ENCODE peak calls at places on chromosomes 11 and 22, in six cellular contexts. One of them, this sample, is unnamed.

GRCh38 chr11:134939905-134940304 is 527.9 kb upstream of the B3GAT1 start:
- DNase-seq in choroid plexus epithelial cell: peak
- DNase-seq in thyroid gland: no peak
- DNase-seq in brain microvascular endothelial cell: no peak
- DNase-seq in AG09309: no peak
- DNase-seq in fibroblast of mammary gland: no peak
- DNase-seq in this sample: no peak

GRCh38 chr22:17368144-17368726 is 1.0 kb upstream of the CECR2 start:
- DNase-seq in choroid plexus epithelial cell: peak
- DNase-seq in thyroid gland: no peak
- DNase-seq in brain microvascular endothelial cell: no peak
- DNase-seq in AG09309: no peak
- DNase-seq in fibroblast of mammary gland: no peak
- DNase-seq in this sample: no peak

GRCh38 chr11:112584674-112585073 is 324.0 kb upstream of the PLET1 start:
- DNase-seq in choroid plexus epithelial cell: peak
- DNase-seq in thyroid gland: no peak
- DNase-seq in brain microvascular endothelial cell: no peak
- DNase-seq in AG09309: no peak
- DNase-seq in fibroblast of mammary gland: no peak
- DNase-seq in this sample: peak

GRCh38 chr22:32804823-32805585 is 3.5 kb downstream of the TIMP3 start:
- DNase-seq in choroid plexus epithelial cell: no peak
- DNase-seq in thyroid gland: peak
- DNase-seq in brain microvascular endothelial cell: no peak
- DNase-seq in AG09309: no peak
- DNase-seq in fibroblast of mammary gland: no peak
- DNase-seq in this sample: no peak

GRCh38 chr11:121711236-121711635 is 258.5 kb upstream of the SORL1-AS1 start:
- DNase-seq in choroid plexus epithelial cell: no peak
- DNase-seq in thyroid gland: no peak
- DNase-seq in brain microvascular endothelial cell: no peak
- DNase-seq in AG09309: no peak
- DNase-seq in fibroblast of mammary gland: no peak
- DNase-seq in this sample: no peak

GRCh38 chr11:118186346-118187107 is 10.1 kb upstream of the SCN2B start:
- DNase-seq in choroid plexus epithelial cell: no peak
- DNase-seq in thyroid gland: no peak
- DNase-seq in brain microvascular endothelial cell: no peak
- DNase-seq in AG09309: no peak
- DNase-seq in fibroblast of mammary gland: no peak
- DNase-seq in this sample: no peak

GRCh38 chr11:20342347-20343279 is 20.9 kb upstream of the HTATIP2 start:
- DNase-seq in choroid plexus epithelial cell: no peak
- DNase-seq in thyroid gland: no peak
- DNase-seq in brain microvascular endothelial cell: no peak
- DNase-seq in AG09309: no peak
- DNase-seq in fibroblast of mammary gland: no peak
- DNase-seq in this sample: no peak

GRCh38 chr11:77173494-77173893 is 45.4 kb downstream of the MYO7A start:
- DNase-seq in choroid plexus epithelial cell: no peak
- DNase-seq in thyroid gland: no peak
- DNase-seq in brain microvascular endothelial cell: no peak
- DNase-seq in AG09309: no peak
- DNase-seq in fibroblast of mammary gland: no peak
- DNase-seq in this sample: no peak

GRCh38 chr11:48017105-48017874 is 36.9 kb downstream of the PTPRJ start:
- DNase-seq in choroid plexus epithelial cell: no peak
- DNase-seq in thyroid gland: no peak
- DNase-seq in brain microvascular endothelial cell: no peak
- DNase-seq in AG09309: no peak
- DNase-seq in fibroblast of mammary gland: no peak
- DNase-seq in this sample: no peak

GRCh38 chr22:39097098-39098020 is at the start of gene APOBEC3H:
- DNase-seq in choroid plexus epithelial cell: peak
- DNase-seq in thyroid gland: peak
- DNase-seq in brain microvascular endothelial cell: no peak
- DNase-seq in AG09309: no peak
- DNase-seq in fibroblast of mammary gland: no peak
- DNase-seq in this sample: peak

GRCh38 chr11:103652013-103652412 is 384.4 kb upstream of the DDI1 start:
- DNase-seq in choroid plexus epithelial cell: no peak
- DNase-seq in thyroid gland: no peak
- DNase-seq in brain microvascular endothelial cell: peak
- DNase-seq in AG09309: no peak
- DNase-seq in fibroblast of mammary gland: peak
- DNase-seq in this sample: peak

GRCh38 chr11:46718155-46719019 is 626 bp upstream of the F2 start:
- DNase-seq in choroid plexus epithelial cell: peak
- DNase-seq in thyroid gland: no peak
- DNase-seq in brain microvascular endothelial cell: no peak
- DNase-seq in AG09309: no peak
- DNase-seq in fibroblast of mammary gland: no peak
- DNase-seq in this sample: no peak

GRCh38 chr11:71500601-71501021 is 26.5 kb upstream of the KRTAP5-7 start:
- DNase-seq in choroid plexus epithelial cell: no peak
- DNase-seq in thyroid gland: peak
- DNase-seq in brain microvascular endothelial cell: no peak
- DNase-seq in AG09309: no peak
- DNase-seq in fibroblast of mammary gland: no peak
- DNase-seq in this sample: peak

DNA sequence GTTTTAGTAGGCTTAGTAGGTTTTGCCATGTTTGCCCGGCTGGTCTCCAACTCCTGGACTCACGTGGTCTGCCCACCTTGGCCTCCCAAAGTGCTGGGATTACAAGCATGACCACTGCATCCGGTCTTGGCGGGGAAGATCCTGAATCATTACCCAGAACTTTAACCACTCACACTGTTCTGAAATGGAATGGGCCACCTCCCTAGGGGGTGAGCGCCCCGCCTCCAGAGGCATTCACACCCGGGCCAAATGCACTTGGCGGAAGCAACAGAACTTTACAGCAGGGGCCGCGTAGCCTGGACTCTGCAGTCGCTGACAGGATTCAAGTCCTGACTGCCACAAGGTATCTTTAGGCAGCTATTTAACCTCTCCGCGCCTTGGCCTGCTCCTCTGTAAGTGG is 5.4 kb downstream of the CCDC86 start:
- DNase-seq in choroid plexus epithelial cell: peak
- DNase-seq in thyroid gland: no peak
- DNase-seq in brain microvascular endothelial cell: no peak
- DNase-seq in AG09309: no peak
- DNase-seq in fibroblast of mammary gland: peak
- DNase-seq in this sample: no peak
- TF ChIP-seq CTCF in choroid plexus epithelial cell: no peak
- TF ChIP-seq CTCF in thyroid gland: no peak
- TF ChIP-seq CTCF in brain microvascular endothelial cell: no peak
- TF ChIP-seq CTCF in AG09309: no peak
- TF ChIP-seq CTCF in fibroblast of mammary gland: no peak
- TF ChIP-seq CTCF in this sample: no peak

DNA sequence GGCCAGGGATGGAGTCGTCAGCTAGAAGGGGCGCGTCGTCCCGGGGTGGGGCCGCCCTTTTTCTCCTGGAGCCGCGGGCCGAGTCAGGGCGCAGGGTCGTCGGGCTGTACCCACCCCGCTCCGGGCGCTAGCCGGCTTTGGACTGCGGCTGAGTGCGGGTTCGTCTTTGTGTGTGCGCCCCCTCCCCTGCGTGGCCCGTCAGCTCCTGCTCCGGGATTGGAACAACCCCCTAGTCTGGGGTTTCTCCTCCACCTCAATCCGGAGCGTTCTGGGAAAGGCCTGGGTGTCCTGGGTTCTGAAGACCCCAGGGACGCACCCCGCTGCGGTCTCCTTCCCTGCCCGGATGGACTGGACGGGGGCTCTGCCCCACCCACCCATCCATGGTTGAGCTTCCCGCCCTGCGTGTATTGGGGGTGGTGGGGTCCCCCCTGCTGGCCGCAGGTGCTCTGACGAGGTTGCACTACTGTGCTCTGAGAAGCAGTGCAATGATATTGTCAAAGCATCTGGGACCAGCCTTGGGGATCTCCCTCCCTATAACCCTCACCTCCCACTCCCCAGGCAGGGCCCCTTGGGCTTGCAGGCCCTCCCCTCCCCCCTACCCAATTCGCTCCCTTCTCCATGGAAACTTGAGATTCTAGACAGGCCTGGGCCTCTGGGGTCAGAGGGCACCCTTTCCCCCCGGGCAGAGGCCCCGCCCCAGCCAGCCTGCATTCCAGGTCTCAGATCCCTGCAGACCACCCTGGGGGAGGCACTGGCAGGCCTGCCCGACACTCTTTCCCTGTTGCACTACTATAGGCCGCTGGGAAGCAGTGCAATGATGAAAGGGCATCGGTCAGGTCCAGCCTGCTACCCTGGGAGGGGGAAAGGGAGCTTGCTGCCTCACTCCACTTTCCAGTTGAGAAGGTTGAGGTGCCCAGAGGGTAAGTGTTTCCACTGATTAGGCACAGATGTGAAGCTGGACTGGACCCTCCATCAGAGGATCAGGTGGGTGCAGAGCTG is 10.7 kb downstream of the SDF2L1 start:
- DNase-seq in choroid plexus epithelial cell: no peak
- DNase-seq in thyroid gland: no peak
- DNase-seq in brain microvascular endothelial cell: no peak
- DNase-seq in AG09309: no peak
- DNase-seq in fibroblast of mammary gland: no peak
- DNase-seq in this sample: no peak
- TF ChIP-seq CTCF in choroid plexus epithelial cell: no peak
- TF ChIP-seq CTCF in thyroid gland: no peak
- TF ChIP-seq CTCF in brain microvascular endothelial cell: peak
- TF ChIP-seq CTCF in AG09309: no peak
- TF ChIP-seq CTCF in fibroblast of mammary gland: no peak
- TF ChIP-seq CTCF in this sample: no peak

DNA sequence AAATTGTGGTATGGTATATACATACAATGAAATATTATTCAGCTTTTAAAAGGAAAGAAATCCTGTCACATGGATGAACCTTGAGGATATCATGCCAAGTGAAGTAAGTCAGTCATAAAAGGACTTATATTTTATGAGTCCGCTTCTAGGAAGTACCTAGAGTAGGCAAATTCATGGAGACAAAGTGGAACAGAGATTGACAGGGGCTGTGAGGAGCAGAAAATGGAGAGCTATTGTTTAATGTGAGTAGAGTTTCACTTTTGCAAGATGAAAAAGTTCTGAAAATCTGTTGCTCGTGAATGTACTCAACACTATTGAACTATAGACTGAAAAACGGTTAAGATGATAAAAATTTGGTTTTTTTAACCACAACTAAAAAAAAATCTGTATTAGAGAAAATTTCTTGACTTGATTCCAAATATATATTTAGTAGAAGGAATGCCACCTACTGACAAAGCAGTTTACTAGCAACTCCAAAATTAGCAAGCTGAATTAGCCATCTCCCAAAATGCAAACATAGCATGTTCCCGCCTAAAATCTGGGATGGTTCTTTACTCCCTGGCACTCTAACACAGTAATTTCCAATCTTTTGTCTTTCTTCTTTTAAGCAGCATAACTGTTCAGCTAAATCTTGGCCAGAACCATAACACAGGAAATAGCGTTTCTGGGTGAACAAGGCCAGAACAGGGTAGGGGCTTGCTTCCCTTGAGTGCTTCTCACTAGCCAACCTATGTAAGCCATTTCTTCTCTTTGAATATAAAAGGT is 1.5 kb downstream of the UFD1 start:
- DNase-seq in choroid plexus epithelial cell: peak
- DNase-seq in thyroid gland: no peak
- DNase-seq in brain microvascular endothelial cell: no peak
- DNase-seq in AG09309: no peak
- DNase-seq in fibroblast of mammary gland: peak
- DNase-seq in this sample: peak
- TF ChIP-seq CTCF in choroid plexus epithelial cell: peak
- TF ChIP-seq CTCF in thyroid gland: no peak
- TF ChIP-seq CTCF in brain microvascular endothelial cell: no peak
- TF ChIP-seq CTCF in AG09309: no peak
- TF ChIP-seq CTCF in fibroblast of mammary gland: no peak
- TF ChIP-seq CTCF in this sample: peak

GRCh38 chr11:468493-468892 is 18.4 kb downstream of the PTDSS2 start:
- DNase-seq in choroid plexus epithelial cell: no peak
- DNase-seq in thyroid gland: no peak
- DNase-seq in brain microvascular endothelial cell: no peak
- DNase-seq in AG09309: no peak
- DNase-seq in fibroblast of mammary gland: no peak
- DNase-seq in this sample: no peak
- TF ChIP-seq CTCF in choroid plexus epithelial cell: no peak
- TF ChIP-seq CTCF in thyroid gland: no peak
- TF ChIP-seq CTCF in brain microvascular endothelial cell: no peak
- TF ChIP-seq CTCF in AG09309: no peak
- TF ChIP-seq CTCF in fibroblast of mammary gland: no peak
- TF ChIP-seq CTCF in this sample: no peak

GRCh38 chr11:126575849-126576248 is 220.4 kb downstream of the ST3GAL4 start:
- DNase-seq in choroid plexus epithelial cell: no peak
- DNase-seq in thyroid gland: no peak
- DNase-seq in brain microvascular endothelial cell: no peak
- DNase-seq in AG09309: no peak
- DNase-seq in fibroblast of mammary gland: no peak
- DNase-seq in this sample: no peak

GRCh38 chr11:126570489-126570888 is 215.0 kb downstream of the ST3GAL4 start:
- DNase-seq in choroid plexus epithelial cell: no peak
- DNase-seq in thyroid gland: no peak
- DNase-seq in brain microvascular endothelial cell: no peak
- DNase-seq in AG09309: no peak
- DNase-seq in fibroblast of mammary gland: no peak
- DNase-seq in this sample: no peak

GRCh38 chr11:126578021-126578420 is 222.5 kb downstream of the ST3GAL4 start:
- DNase-seq in choroid plexus epithelial cell: no peak
- DNase-seq in thyroid gland: no peak
- DNase-seq in brain microvascular endothelial cell: no peak
- DNase-seq in AG09309: no peak
- DNase-seq in fibroblast of mammary gland: no peak
- DNase-seq in this sample: no peak

GRCh38 chr11:126578426-126578825 is 222.9 kb downstream of the ST3GAL4 start:
- DNase-seq in choroid plexus epithelial cell: no peak
- DNase-seq in thyroid gland: no peak
- DNase-seq in brain microvascular endothelial cell: no peak
- DNase-seq in AG09309: no peak
- DNase-seq in fibroblast of mammary gland: no peak
- DNase-seq in this sample: no peak

GRCh38 chr11:126573325-126574076 is 218.0 kb downstream of the ST3GAL4 start:
- DNase-seq in choroid plexus epithelial cell: peak
- DNase-seq in thyroid gland: no peak
- DNase-seq in brain microvascular endothelial cell: no peak
- DNase-seq in AG09309: no peak
- DNase-seq in fibroblast of mammary gland: no peak
- DNase-seq in this sample: no peak
- TF ChIP-seq CTCF in choroid plexus epithelial cell: peak
- TF ChIP-seq CTCF in thyroid gland: no peak
- TF ChIP-seq CTCF in brain microvascular endothelial cell: peak
- TF ChIP-seq CTCF in AG09309: peak
- TF ChIP-seq CTCF in fibroblast of mammary gland: peak
- TF ChIP-seq CTCF in this sample: no peak